ENCODE peak calls at places on chromosomes 11 and 22, in seven cellular contexts. L is activated naive CD4-positive, alpha-beta T cell; D is caudate nucleus; P is stimulated activated CD8-positive, alpha-beta memory T cell treated with anti-CD3 and anti-CD28 coated beads, Interleukin-2, amount 100 ng/mL, for 48 hours; N is IMR-90; I is activated CD8-positive, alpha-beta memory T cell treated with anti-CD3 and anti-CD28 coated beads for 4 hours; M is T-helper 1 cell. A is an unnamed sample.

GRCh38 chr11:94794287-94795168 is 26.4 kb downstream of the AMOTL1 start:
- DNase-seq in N (peak), I (no peak), D (no peak), M (no peak), P (no peak), L (no peak), A (no peak)

GRCh38 chr11:123235687-123236261 is 40.7 kb upstream of the CLMP start:
- DNase-seq in M (no peak), N (peak), I (no peak), D (no peak), L (no peak), P (no peak), A (no peak)

GRCh38 chr22:17870408-17870807 is 96.1 kb upstream of the BID start:
- DNase-seq in M (no peak), N (no peak), L (no peak), P (no peak), I (no peak), D (no peak), A (no peak)

GRCh38 chr11:17921620-17922473 is 91.0 kb downstream of the SERGEF start:
- DNase-seq in D (no peak), P (no peak), I (no peak), M (no peak), L (no peak), N (peak), A (no peak)

GRCh38 chr22:49307071-49307830 is 520.4 kb downstream of the BRD1 start:
- DNase-seq in N (no peak), I (no peak), L (no peak), D (no peak), M (no peak), P (no peak), A (no peak)

GRCh38 chr11:57781529-57781943 is 19.9 kb downstream of the CTNND1 start:
- DNase-seq in I (no peak), L (no peak), M (no peak), N (peak), P (no peak), D (no peak), A (no peak)

GRCh38 chr22:19756288-19757128 is 4.1 kb upstream of the TBX1 start:
- DNase-seq in L (peak), D (no peak), M (peak), I (peak), P (peak), N (no peak), A (peak)

GRCh38 chr11:27699242-27699925 is 871 bp downstream of the BDNF start:
- DNase-seq in N (peak), L (no peak), I (no peak), D (no peak), M (no peak), P (no peak), A (no peak)

GRCh38 chr11:19768815-19769214 is 56.2 kb downstream of the NAV2 start:
- DNase-seq in L (no peak), N (no peak), P (no peak), M (no peak), D (no peak), I (no peak), A (no peak)

GRCh38 chr11:63015521-63016215 is at the start of gene SLC22A8:
- DNase-seq in N (no peak), P (no peak), I (no peak), L (no peak), M (no peak), D (no peak), A (no peak)

GRCh38 chr11:44310456-44311272 is 725 bp upstream of the ALX4 start:
- DNase-seq in I (no peak), D (no peak), L (no peak), N (no peak), M (no peak), P (no peak), A (no peak)

GRCh38 chr11:3148990-3149851 is 15.9 kb downstream of the OSBPL5 start:
- DNase-seq in N (no peak), M (no peak), I (no peak), D (no peak), P (no peak), L (no peak), A (no peak)

A was measured in NCI-H1930.